ENCODE peak calls at places on chromosomes 11 and 22, in seven cellular contexts. Z is nucleus accumbens; P is Ammon's horn; R is activated CD4-positive, alpha-beta T cell treated with anti-CD3 and anti-CD28 coated beads, Interleukin-2, amount 50 U/mL, for 24 hours; I is SJCRH30; U is tibial nerve; O is suprapubic skin. B is an unnamed sample.

GRCh38 chr11:59425131-59425530 is 1.1 kb downstream of the OR5A2 start:
- DNase-seq in P (no peak), Z (no peak), O (no peak), R (no peak), I (no peak), U (no peak), B (no peak)

GRCh38 chr11:75445315-75445953 is 12.4 kb upstream of the KLHL35 start:
- DNase-seq in U (peak), P (peak), O (peak), Z (peak), I (peak), R (peak), B (peak)

GRCh38 chr11:59755701-59756495 is 722 bp downstream of the STX3 start:
- DNase-seq in Z (peak), U (peak), O (peak), R (no peak), I (peak), P (peak), B (peak)

GRCh38 chr11:131674051-131674755 is 303.8 kb downstream of the NTM start:
- DNase-seq in I (peak), Z (peak), P (peak), R (peak), O (no peak), U (peak), B (peak)

GRCh38 chr11:44318369-44318768 is 8.4 kb upstream of the ALX4 start:
- DNase-seq in O (no peak), I (no peak), Z (no peak), U (no peak), P (no peak), R (no peak), B (no peak)

GRCh38 chr11:130999992-131000770 is 83.9 kb upstream of the SNX19 start:
- DNase-seq in O (no peak), P (no peak), Z (no peak), R (no peak), U (no peak), I (no peak), B (peak)

GRCh38 chr22:50244420-50245213 is at the start of gene TUBGCP6:
- DNase-seq in U (peak), O (peak), Z (peak), R (peak), I (peak), P (peak), B (peak)

GRCh38 chr22:29635734-29636357 is 32.4 kb downstream of the NF2 start:
- DNase-seq in U (no peak), O (no peak), I (peak), P (peak), Z (no peak), R (no peak), B (peak)

GRCh38 chr11:132072044-132072879 is 701.8 kb downstream of the NTM start:
- DNase-seq in I (no peak), Z (no peak), R (no peak), U (no peak), P (no peak), O (no peak), B (peak)

GRCh38 chr11:133206313-133207005 is 325.8 kb downstream of the OPCML start:
- DNase-seq in R (no peak), I (no peak), U (no peak), P (no peak), O (no peak), Z (no peak), B (no peak)

GRCh38 chr11:71342116-71342515 is 89.7 kb upstream of the SHANK2 start:
- DNase-seq in P (no peak), O (no peak), Z (no peak), I (no peak), R (no peak), U (no peak), B (peak)

GRCh38 chr22:44823396-44823795 is 71.0 kb downstream of the ARHGAP8 start:
- DNase-seq in O (no peak), R (no peak), U (no peak), I (no peak), P (no peak), Z (no peak), B (no peak)

GRCh38 chr11:123188508-123189165 is 6.4 kb downstream of the CLMP start:
- DNase-seq in Z (no peak), P (peak), R (no peak), O (no peak), U (no peak), I (peak), B (peak)

GRCh38 chr11:20065040-20065805 is 95.1 kb downstream of the DBX1 start:
- DNase-seq in Z (no peak), U (no peak), I (peak), P (no peak), R (no peak), O (no peak), B (no peak)

GRCh38 chr11:12680246-12680939 is 6.2 kb downstream of the TEAD1 start:
- DNase-seq in P (peak), U (peak), R (no peak), Z (peak), I (peak), O (peak), B (peak)

GRCh38 chr22:34236527-34236926 is 316.3 kb upstream of the LARGE1 start:
- DNase-seq in R (no peak), O (no peak), P (no peak), U (no peak), Z (no peak), I (no peak), B (no peak)

GRCh38 chr11:61343792-61344745 is 11.0 kb downstream of the TKFC start:
- DNase-seq in P (no peak), R (no peak), Z (no peak), O (no peak), U (no peak), I (no peak), B (no peak)

GRCh38 chr11:69115586-69116560 is 39.9 kb upstream of the SMIM38 start:
- DNase-seq in I (peak), P (no peak), R (no peak), Z (no peak), O (no peak), U (no peak), B (no peak)

GRCh38 chr11:117458275-117459120 is 130.8 kb downstream of the CEP164 start:
- DNase-seq in R (peak), O (no peak), I (peak), Z (no peak), U (no peak), P (no peak), B (no peak)

GRCh38 chr11:2462986-2463765 is 18.4 kb downstream of the KCNQ1 start:
- DNase-seq in P (no peak), R (no peak), U (no peak), Z (no peak), O (no peak), I (no peak), B (no peak)

GRCh38 chr11:114679505-114679904 is 1.2 kb downstream of the NXPE2 start:
- DNase-seq in U (no peak), I (no peak), Z (no peak), P (no peak), O (no peak), R (no peak), B (no peak)

GRCh38 chr22:48651036-48651890 is 1176.4 kb downstream of the BRD1 start:
- DNase-seq in U (no peak), Z (peak), P (peak), R (no peak), O (no peak), I (no peak), B (no peak)

GRCh38 chr11:103378931-103379330 is 269.7 kb downstream of the DYNC2H1 start:
- DNase-seq in I (no peak), U (no peak), O (no peak), P (no peak), Z (no peak), R (no peak), B (peak)

GRCh38 chr11:65060913-65061408 is 2.6 kb upstream of the NAALADL1 start:
- DNase-seq in P (no peak), I (no peak), R (no peak), Z (no peak), U (no peak), O (no peak), B (peak)

GRCh38 chr22:20087319-20088262 is 7.5 kb downstream of the DGCR8 start:
- DNase-seq in R (no peak), I (no peak), Z (no peak), O (no peak), P (no peak), U (no peak), B (no peak)

GRCh38 chr22:26606611-26607010 is 11.2 kb downstream of the CRYBB1 start:
- DNase-seq in U (no peak), R (no peak), Z (no peak), I (no peak), O (no peak), P (no peak), B (peak)

GRCh38 chr22:43090130-43090789 is 1.1 kb upstream of the TTLL1 start:
- DNase-seq in U (peak), Z (peak), R (peak), P (peak), I (peak), O (no peak), B (peak)

GRCh38 chr22:22357024-22357868 is 112.7 kb downstream of the VPREB1 start:
- DNase-seq in P (peak), I (peak), R (peak), O (peak), Z (peak), U (peak), B (peak)

GRCh38 chr11:1382831-1383607 is 6.7 kb upstream of the BRSK2 start:
- DNase-seq in O (peak), R (peak), Z (peak), P (peak), U (peak), I (peak), B (peak)

GRCh38 chr11:112795142-112795815 is 165.9 kb upstream of the NCAM1 start:
- DNase-seq in O (no peak), R (no peak), P (peak), U (peak), I (peak), Z (peak), B (peak)

GRCh38 chr11:9273430-9274336 is 8.5 kb upstream of the DENND5A start:
- DNase-seq in R (no peak), I (no peak), U (no peak), O (no peak), P (no peak), Z (no peak), B (peak)

GRCh38 chr11:2747236-2748015 is 47.6 kb upstream of the KCNQ1OT1 start:
- DNase-seq in Z (no peak), U (no peak), R (no peak), P (no peak), O (peak), I (no peak), B (no peak)

GRCh38 chr11:119099707-119100106 is 1.9 kb downstream of the DPAGT1 start:
- DNase-seq in U (no peak), I (no peak), P (no peak), O (no peak), R (no peak), Z (no peak), B (no peak)

GRCh38 chr11:118633319-118633690 is 25.9 kb downstream of the PHLDB1 start:
- DNase-seq in U (no peak), P (no peak), Z (no peak), O (no peak), I (no peak), R (no peak), B (no peak)

B was measured in choroid plexus epithelial cell.